ENCODE peak calls at places on chromosome 1, in ten cellular contexts. One of them, this sample, is unnamed.
A peak's percentile ranks its signal among the peaks of the same experiment; 100 is the strongest.

GRCh38 chr1:150596976-150597375 is 17.6 kb upstream of the MCL1 start:
- DNase-seq in fibroblast of the aortic adventitia: no peak
- DNase-seq in neural progenitor cell: peak; percentile 37
- DNase-seq in mammary epithelial cell: no peak
- DNase-seq in choroid plexus epithelial cell: no peak
- DNase-seq in RWPE1: no peak
- DNase-seq in GM13976: no peak
- DNase-seq in foreskin fibroblast: no peak
- DNase-seq in colonic mucosa: no peak
- DNase-seq in endothelial cell: no peak
- DNase-seq in this sample: no peak

GRCh38 chr1:91836307-91837056 is 49.5 kb downstream of the TGFBR3 start:
- DNase-seq in GM13976: no peak
- DNase-seq in RWPE1: no peak
- DNase-seq in fibroblast of the aortic adventitia: no peak
- DNase-seq in neural progenitor cell: no peak
- DNase-seq in colonic mucosa: no peak
- DNase-seq in choroid plexus epithelial cell: no peak
- DNase-seq in foreskin fibroblast: no peak
- DNase-seq in endothelial cell: no peak
- DNase-seq in mammary epithelial cell: no peak
- DNase-seq in this sample: no peak

GRCh38 chr1:99469641-99470040 is 176.3 kb upstream of the PALMD start:
- DNase-seq in colonic mucosa: no peak
- DNase-seq in foreskin fibroblast: peak; percentile 54
- DNase-seq in choroid plexus epithelial cell: no peak
- DNase-seq in GM13976: no peak
- DNase-seq in fibroblast of the aortic adventitia: peak; percentile 37
- DNase-seq in neural progenitor cell: no peak
- DNase-seq in mammary epithelial cell: no peak
- DNase-seq in RWPE1: no peak
- DNase-seq in endothelial cell: no peak
- DNase-seq in this sample: no peak

GRCh38 chr1:235586992-235587391 is 62.6 kb downstream of the GNG4 start:
- DNase-seq in RWPE1: no peak
- DNase-seq in choroid plexus epithelial cell: no peak
- DNase-seq in mammary epithelial cell: no peak
- DNase-seq in GM13976: peak; percentile 8
- DNase-seq in endothelial cell: no peak
- DNase-seq in fibroblast of the aortic adventitia: no peak
- DNase-seq in neural progenitor cell: no peak
- DNase-seq in colonic mucosa: no peak
- DNase-seq in foreskin fibroblast: no peak
- DNase-seq in this sample: no peak

GRCh38 chr1:108560143-108560429 is 186 bp downstream of the EEIG2 start:
- DNase-seq in neural progenitor cell: no peak
- DNase-seq in fibroblast of the aortic adventitia: no peak
- DNase-seq in endothelial cell: no peak
- DNase-seq in foreskin fibroblast: no peak
- DNase-seq in GM13976: no peak
- DNase-seq in choroid plexus epithelial cell: no peak
- DNase-seq in mammary epithelial cell: no peak
- DNase-seq in RWPE1: no peak
- DNase-seq in colonic mucosa: no peak
- DNase-seq in this sample: no peak

GRCh38 chr1:162625624-162626023 is 6.6 kb upstream of the DDR2 start:
- DNase-seq in neural progenitor cell: no peak
- DNase-seq in RWPE1: no peak
- DNase-seq in fibroblast of the aortic adventitia: no peak
- DNase-seq in colonic mucosa: no peak
- DNase-seq in foreskin fibroblast: no peak
- DNase-seq in choroid plexus epithelial cell: no peak
- DNase-seq in mammary epithelial cell: no peak
- DNase-seq in GM13976: no peak
- DNase-seq in endothelial cell: no peak
- DNase-seq in this sample: no peak

GRCh38 chr1:54994355-54994990 is 4.3 kb upstream of the BSND start:
- DNase-seq in foreskin fibroblast: no peak
- DNase-seq in colonic mucosa: no peak
- DNase-seq in RWPE1: no peak
- DNase-seq in neural progenitor cell: no peak
- DNase-seq in endothelial cell: no peak
- DNase-seq in fibroblast of the aortic adventitia: no peak
- DNase-seq in mammary epithelial cell: no peak
- DNase-seq in GM13976: no peak
- DNase-seq in choroid plexus epithelial cell: no peak
- DNase-seq in this sample: no peak

GRCh38 chr1:228136908-228137307 is 3.2 kb upstream of the GUK1 start:
- DNase-seq in mammary epithelial cell: no peak
- DNase-seq in endothelial cell: no peak
- DNase-seq in colonic mucosa: no peak
- DNase-seq in RWPE1: no peak
- DNase-seq in neural progenitor cell: no peak
- DNase-seq in fibroblast of the aortic adventitia: no peak
- DNase-seq in choroid plexus epithelial cell: no peak
- DNase-seq in GM13976: no peak
- DNase-seq in foreskin fibroblast: no peak
- DNase-seq in this sample: no peak

GRCh38 chr1:161096514-161096913 is 1.6 kb upstream of the KLHDC9 start:
- DNase-seq in mammary epithelial cell: peak; percentile 80
- DNase-seq in endothelial cell: no peak
- DNase-seq in choroid plexus epithelial cell: peak; percentile 69
- DNase-seq in RWPE1: peak; percentile 53
- DNase-seq in fibroblast of the aortic adventitia: peak; percentile 90
- DNase-seq in foreskin fibroblast: peak; percentile 88
- DNase-seq in neural progenitor cell: no peak
- DNase-seq in colonic mucosa: no peak
- DNase-seq in GM13976: no peak
- DNase-seq in this sample: no peak

GRCh38 chr1:161100534-161100933 is 2.4 kb downstream of the KLHDC9 start:
- DNase-seq in choroid plexus epithelial cell: no peak
- DNase-seq in mammary epithelial cell: no peak
- DNase-seq in endothelial cell: no peak
- DNase-seq in RWPE1: no peak
- DNase-seq in GM13976: no peak
- DNase-seq in fibroblast of the aortic adventitia: no peak
- DNase-seq in colonic mucosa: no peak
- DNase-seq in foreskin fibroblast: no peak
- DNase-seq in neural progenitor cell: no peak
- DNase-seq in this sample: no peak

GRCh38 chr1:161099090-161099802 is 1.1 kb downstream of the KLHDC9 start:
- DNase-seq in colonic mucosa: no peak
- DNase-seq in choroid plexus epithelial cell: no peak
- DNase-seq in foreskin fibroblast: no peak
- DNase-seq in mammary epithelial cell: no peak
- DNase-seq in neural progenitor cell: no peak
- DNase-seq in fibroblast of the aortic adventitia: no peak
- DNase-seq in GM13976: no peak
- DNase-seq in RWPE1: no peak
- DNase-seq in endothelial cell: no peak
- DNase-seq in this sample: no peak

GRCh38 chr1:161096015-161096414 is 2.1 kb upstream of the KLHDC9 start:
- DNase-seq in mammary epithelial cell: no peak
- DNase-seq in fibroblast of the aortic adventitia: no peak
- DNase-seq in neural progenitor cell: no peak
- DNase-seq in RWPE1: no peak
- DNase-seq in colonic mucosa: no peak
- DNase-seq in endothelial cell: no peak
- DNase-seq in choroid plexus epithelial cell: no peak
- DNase-seq in GM13976: peak; percentile 64
- DNase-seq in foreskin fibroblast: no peak
- DNase-seq in this sample: no peak

DNA sequence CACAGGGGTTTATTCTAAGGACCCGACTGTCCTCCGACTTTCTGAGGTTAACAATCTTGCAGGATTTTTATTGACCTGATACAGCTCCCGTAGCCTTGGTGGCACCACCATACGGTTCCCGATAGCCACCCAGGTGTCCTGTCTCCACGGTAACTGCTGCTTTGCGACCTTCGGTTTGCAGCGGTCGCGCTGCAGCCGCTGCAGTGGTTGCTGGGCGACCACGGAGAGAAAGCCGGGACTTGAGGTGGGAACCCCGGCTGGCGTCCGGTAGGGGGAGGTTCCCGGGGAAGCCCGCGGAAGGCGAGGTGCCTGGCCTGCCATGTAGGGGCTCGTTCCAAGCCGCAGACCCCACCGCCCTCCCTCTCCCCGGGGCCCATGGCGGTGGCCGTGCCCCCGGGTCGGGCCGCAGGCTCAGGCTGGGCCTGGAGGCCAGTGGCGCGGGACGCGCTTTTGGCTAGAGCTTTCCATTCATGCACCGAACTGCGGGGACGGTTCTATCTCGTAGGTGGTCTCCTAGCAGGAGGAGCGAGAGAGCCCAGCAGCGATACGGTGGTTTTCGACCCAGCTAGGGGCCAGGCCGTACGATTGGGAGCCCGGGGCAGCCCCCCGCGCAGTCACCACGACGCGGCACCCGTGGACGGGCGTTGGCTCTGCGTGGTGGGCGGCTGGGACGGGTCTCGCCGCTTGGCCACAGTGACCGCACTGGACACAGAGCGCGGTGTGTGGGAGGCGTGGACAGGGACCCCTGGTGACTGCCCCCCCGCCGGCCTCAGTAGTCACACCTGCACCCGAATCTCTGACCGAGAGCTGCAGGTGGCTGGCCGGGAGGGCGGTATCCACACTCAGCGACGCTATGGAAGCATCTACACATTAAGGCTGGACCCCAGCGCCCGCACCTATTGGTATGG is at the start of gene KLHDC9:
- DNase-seq in GM13976: peak; percentile 96
- DNase-seq in neural progenitor cell: peak; percentile 97
- DNase-seq in fibroblast of the aortic adventitia: peak; percentile 59
- DNase-seq in mammary epithelial cell: peak; percentile 67
- DNase-seq in RWPE1: peak; percentile 82
- DNase-seq in colonic mucosa: peak; percentile 90
- DNase-seq in endothelial cell: peak; percentile 78
- DNase-seq in choroid plexus epithelial cell: peak; percentile 81
- DNase-seq in foreskin fibroblast: peak; percentile 95
- DNase-seq in this sample: peak; percentile 88
- TF ChIP-seq CTCF in GM13976: no peak
- TF ChIP-seq CTCF in neural progenitor cell: peak; percentile 35
- TF ChIP-seq CTCF in fibroblast of the aortic adventitia: peak; percentile 32
- TF ChIP-seq CTCF in mammary epithelial cell: no peak
- TF ChIP-seq CTCF in RWPE1: no peak
- TF ChIP-seq CTCF in colonic mucosa: no peak
- TF ChIP-seq CTCF in endothelial cell: peak; percentile 10
- TF ChIP-seq CTCF in choroid plexus epithelial cell: peak; percentile 21
- TF ChIP-seq CTCF in foreskin fibroblast: no peak
- TF ChIP-seq CTCF in this sample: no peak

DNA sequence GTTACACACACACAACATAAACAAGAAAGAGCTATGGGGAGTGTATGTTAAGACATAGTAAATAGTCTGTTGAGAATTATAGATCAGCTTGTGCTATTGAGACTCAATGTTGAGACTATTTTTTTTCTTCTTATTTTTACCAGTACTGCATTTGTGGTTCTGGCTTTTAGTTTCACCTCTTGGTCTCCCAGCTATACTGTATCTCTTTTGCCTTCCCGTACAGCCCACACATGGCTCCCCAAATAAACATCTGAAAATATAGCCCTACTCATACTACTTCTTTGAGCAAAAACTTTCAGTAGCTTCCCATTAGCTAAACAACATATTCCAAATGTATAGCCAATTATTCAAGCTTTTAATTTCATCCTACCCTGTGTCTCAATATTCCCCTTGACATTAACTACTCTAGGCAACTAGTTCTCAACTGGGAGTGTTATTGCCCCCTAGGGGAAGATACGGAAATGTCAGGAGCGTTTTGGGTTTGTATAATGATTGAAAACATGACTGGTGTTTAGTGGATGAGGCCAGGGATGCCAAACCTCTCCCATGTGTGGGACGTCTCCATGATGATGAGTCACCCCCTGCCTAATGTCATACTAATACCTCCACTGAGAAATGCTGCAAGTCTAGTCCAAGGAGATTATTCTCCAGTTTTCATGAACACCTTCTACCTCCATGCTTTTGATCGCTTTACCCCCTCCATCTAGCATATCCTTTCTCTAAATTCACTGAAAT is 6.8 kb downstream of the RPE65 start:
- DNase-seq in RWPE1: peak; percentile 64
- DNase-seq in fibroblast of the aortic adventitia: peak; percentile 67
- DNase-seq in mammary epithelial cell: peak; percentile 81
- DNase-seq in choroid plexus epithelial cell: peak; percentile 72
- DNase-seq in endothelial cell: peak; percentile 55
- DNase-seq in colonic mucosa: peak; percentile 19
- DNase-seq in GM13976: peak; percentile 39
- DNase-seq in neural progenitor cell: peak; percentile 60
- DNase-seq in foreskin fibroblast: peak; percentile 84
- DNase-seq in this sample: no peak
- TF ChIP-seq CTCF in RWPE1: peak; percentile 40
- TF ChIP-seq CTCF in fibroblast of the aortic adventitia: peak; percentile 80
- TF ChIP-seq CTCF in mammary epithelial cell: peak; percentile 73
- TF ChIP-seq CTCF in choroid plexus epithelial cell: peak; percentile 79
- TF ChIP-seq CTCF in endothelial cell: peak; percentile 62
- TF ChIP-seq CTCF in colonic mucosa: peak; percentile 46
- TF ChIP-seq CTCF in GM13976: peak; percentile 57
- TF ChIP-seq CTCF in neural progenitor cell: peak; percentile 78
- TF ChIP-seq CTCF in foreskin fibroblast: peak; percentile 58
- TF ChIP-seq CTCF in this sample: peak; percentile 65

GRCh38 chr1:32127780-32128179 is 19.9 kb downstream of the KPNA6 start:
- DNase-seq in neural progenitor cell: no peak
- DNase-seq in GM13976: no peak
- DNase-seq in RWPE1: no peak
- DNase-seq in endothelial cell: no peak
- DNase-seq in foreskin fibroblast: no peak
- DNase-seq in choroid plexus epithelial cell: no peak
- DNase-seq in mammary epithelial cell: no peak
- DNase-seq in fibroblast of the aortic adventitia: no peak
- DNase-seq in colonic mucosa: no peak
- DNase-seq in this sample: no peak
- TF ChIP-seq CTCF in neural progenitor cell: peak; percentile 12
- TF ChIP-seq CTCF in GM13976: no peak
- TF ChIP-seq CTCF in RWPE1: no peak
- TF ChIP-seq CTCF in endothelial cell: peak; percentile 50
- TF ChIP-seq CTCF in foreskin fibroblast: no peak
- TF ChIP-seq CTCF in choroid plexus epithelial cell: no peak
- TF ChIP-seq CTCF in mammary epithelial cell: peak; percentile 11
- TF ChIP-seq CTCF in fibroblast of the aortic adventitia: no peak
- TF ChIP-seq CTCF in colonic mucosa: no peak
- TF ChIP-seq CTCF in this sample: no peak

DNA sequence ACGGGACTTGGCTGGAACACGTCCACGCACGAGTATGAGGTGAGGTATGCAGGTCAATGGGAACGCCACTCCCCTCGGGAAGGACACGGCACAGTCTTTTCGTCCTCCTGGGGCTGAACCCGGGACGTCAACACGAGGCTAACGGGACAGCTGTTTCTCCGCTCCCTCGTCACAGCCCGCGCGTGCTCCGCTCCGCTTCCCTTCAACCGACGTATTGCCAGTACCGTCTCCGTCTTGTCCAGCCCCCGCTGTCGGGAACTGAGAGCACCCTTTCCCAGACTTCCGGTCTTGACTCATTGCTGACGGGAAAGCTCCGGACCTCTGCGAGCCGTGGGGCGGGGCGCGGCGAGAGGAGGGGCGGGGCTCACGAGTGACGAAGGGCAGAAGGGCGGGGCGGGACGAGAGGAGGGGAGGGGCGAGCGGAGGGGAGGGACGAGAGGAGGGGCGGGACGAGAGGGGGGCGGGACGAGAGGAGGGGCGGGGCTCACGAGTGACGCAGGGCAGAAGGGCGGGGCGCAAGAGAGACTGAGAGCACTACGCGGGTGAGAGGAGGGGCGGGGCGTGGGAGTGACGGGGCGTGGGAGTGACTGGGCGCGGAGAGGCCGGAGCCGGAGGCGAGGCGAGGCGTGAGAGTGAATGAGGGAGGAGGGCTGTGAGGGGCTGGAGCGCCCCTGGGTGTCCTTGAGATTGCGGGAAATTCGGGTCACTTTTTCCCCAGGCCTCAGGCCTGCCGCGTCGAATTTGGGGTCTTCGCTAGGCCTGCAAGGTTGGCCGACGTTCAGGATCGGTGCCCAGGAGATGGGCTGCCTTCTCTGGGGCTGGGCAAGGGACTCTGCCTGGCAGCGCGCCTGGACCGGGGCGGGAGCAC is 22.2 kb upstream of the CFAP126 start:
- DNase-seq in endothelial cell: peak; percentile 96
- DNase-seq in colonic mucosa: peak; percentile 99
- DNase-seq in foreskin fibroblast: peak; percentile 98
- DNase-seq in RWPE1: peak; percentile 92
- DNase-seq in choroid plexus epithelial cell: peak; percentile 99
- DNase-seq in neural progenitor cell: peak; percentile 95
- DNase-seq in fibroblast of the aortic adventitia: peak; percentile 98
- DNase-seq in mammary epithelial cell: peak; percentile 97
- DNase-seq in GM13976: peak; percentile 96
- DNase-seq in this sample: peak; percentile 99
- TF ChIP-seq CTCF in endothelial cell: no peak
- TF ChIP-seq CTCF in colonic mucosa: no peak
- TF ChIP-seq CTCF in foreskin fibroblast: no peak
- TF ChIP-seq CTCF in RWPE1: no peak
- TF ChIP-seq CTCF in choroid plexus epithelial cell: no peak
- TF ChIP-seq CTCF in neural progenitor cell: no peak
- TF ChIP-seq CTCF in fibroblast of the aortic adventitia: no peak
- TF ChIP-seq CTCF in mammary epithelial cell: no peak
- TF ChIP-seq CTCF in GM13976: no peak
- TF ChIP-seq CTCF in this sample: no peak